ENCODE peak calls at places on chromosome 20, in nine cellular contexts. One of them, this sample, is unnamed.

GRCh38 chr20:38195041-38195504 is 30.0 kb upstream of the TGM2 start:
- DNase-seq in astrocyte of the cerebellum: no peak
- DNase-seq in ovary: no peak
- DNase-seq in fibroblast of lung: no peak
- DNase-seq in endothelial cell of umbilical vein: no peak
- DNase-seq in neural crest cell: no peak
- DNase-seq in body of pancreas: no peak
- DNase-seq in heart left ventricle: no peak
- DNase-seq in cardiac fibroblast: no peak
- DNase-seq in this sample: no peak

GRCh38 chr20:16095241-16095640 is 478.0 kb downstream of the KIF16B start:
- DNase-seq in astrocyte of the cerebellum: no peak
- DNase-seq in ovary: peak
- DNase-seq in fibroblast of lung: no peak
- DNase-seq in endothelial cell of umbilical vein: no peak
- DNase-seq in neural crest cell: no peak
- DNase-seq in body of pancreas: peak
- DNase-seq in heart left ventricle: no peak
- DNase-seq in cardiac fibroblast: no peak
- DNase-seq in this sample: no peak

GRCh38 chr20:25277941-25278521 is 30.1 kb downstream of the PYGB start:
- DNase-seq in astrocyte of the cerebellum: no peak
- DNase-seq in ovary: peak
- DNase-seq in fibroblast of lung: no peak
- DNase-seq in endothelial cell of umbilical vein: no peak
- DNase-seq in neural crest cell: no peak
- DNase-seq in body of pancreas: peak
- DNase-seq in heart left ventricle: peak
- DNase-seq in cardiac fibroblast: no peak
- DNase-seq in this sample: no peak

GRCh38 chr20:45963059-45964011 is 8.7 kb downstream of the ZNF335 start:
- DNase-seq in astrocyte of the cerebellum: peak
- DNase-seq in ovary: peak
- DNase-seq in fibroblast of lung: peak
- DNase-seq in endothelial cell of umbilical vein: peak
- DNase-seq in neural crest cell: no peak
- DNase-seq in body of pancreas: peak
- DNase-seq in heart left ventricle: no peak
- DNase-seq in cardiac fibroblast: peak
- DNase-seq in this sample: peak

GRCh38 chr20:21528870-21529269 is 15.0 kb upstream of the NKX2-2 start:
- DNase-seq in astrocyte of the cerebellum: no peak
- DNase-seq in ovary: no peak
- DNase-seq in fibroblast of lung: no peak
- DNase-seq in endothelial cell of umbilical vein: no peak
- DNase-seq in neural crest cell: no peak
- DNase-seq in body of pancreas: no peak
- DNase-seq in heart left ventricle: no peak
- DNase-seq in cardiac fibroblast: no peak
- DNase-seq in this sample: no peak

GRCh38 chr20:58349586-58349985 is 39.4 kb upstream of the VAPB start:
- DNase-seq in astrocyte of the cerebellum: peak
- DNase-seq in ovary: no peak
- DNase-seq in fibroblast of lung: peak
- DNase-seq in endothelial cell of umbilical vein: no peak
- DNase-seq in neural crest cell: no peak
- DNase-seq in body of pancreas: no peak
- DNase-seq in heart left ventricle: no peak
- DNase-seq in cardiac fibroblast: peak
- DNase-seq in this sample: peak

GRCh38 chr20:64111841-64112641 is 4.7 kb upstream of the NPBWR2 start:
- DNase-seq in astrocyte of the cerebellum: no peak
- DNase-seq in ovary: peak
- DNase-seq in fibroblast of lung: no peak
- DNase-seq in endothelial cell of umbilical vein: no peak
- DNase-seq in neural crest cell: no peak
- DNase-seq in body of pancreas: no peak
- DNase-seq in heart left ventricle: peak
- DNase-seq in cardiac fibroblast: no peak
- DNase-seq in this sample: no peak

GRCh38 chr20:10239954-10240353 is 21.3 kb downstream of the SNAP25 start:
- DNase-seq in astrocyte of the cerebellum: no peak
- DNase-seq in ovary: no peak
- DNase-seq in fibroblast of lung: no peak
- DNase-seq in endothelial cell of umbilical vein: peak
- DNase-seq in neural crest cell: no peak
- DNase-seq in body of pancreas: peak
- DNase-seq in heart left ventricle: no peak
- DNase-seq in cardiac fibroblast: peak
- DNase-seq in this sample: peak

GRCh38 chr20:60268502-60268901 is 310.3 kb downstream of the CDH26 start:
- DNase-seq in astrocyte of the cerebellum: no peak
- DNase-seq in ovary: no peak
- DNase-seq in fibroblast of lung: no peak
- DNase-seq in endothelial cell of umbilical vein: no peak
- DNase-seq in neural crest cell: no peak
- DNase-seq in body of pancreas: no peak
- DNase-seq in heart left ventricle: no peak
- DNase-seq in cardiac fibroblast: no peak
- DNase-seq in this sample: no peak

GRCh38 chr20:49979030-49979832 is 3.5 kb upstream of the SNAI1 start:
- DNase-seq in astrocyte of the cerebellum: no peak
- DNase-seq in ovary: peak
- DNase-seq in fibroblast of lung: peak
- DNase-seq in endothelial cell of umbilical vein: peak
- DNase-seq in neural crest cell: peak
- DNase-seq in body of pancreas: peak
- DNase-seq in heart left ventricle: peak
- DNase-seq in cardiac fibroblast: no peak
- DNase-seq in this sample: peak

DNA sequence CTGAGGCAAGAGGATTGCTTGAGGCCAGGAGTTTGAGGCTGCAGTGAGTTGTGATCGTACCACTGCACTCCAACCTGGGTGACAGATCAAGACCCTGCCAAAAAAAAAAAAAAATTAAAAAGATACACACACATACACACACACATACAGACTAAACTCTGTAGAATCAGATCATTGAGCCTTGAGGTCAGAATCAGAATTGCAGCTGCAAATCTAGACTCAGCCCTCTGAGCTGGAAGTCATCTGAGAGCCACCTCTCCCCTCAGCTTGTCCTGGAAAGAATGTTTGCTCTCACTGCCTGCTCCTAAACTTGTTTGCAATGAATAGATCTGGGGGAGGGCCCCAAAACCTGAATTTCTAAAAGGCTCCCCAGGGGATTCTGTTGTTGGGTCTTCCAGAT is 41.4 kb upstream of the ANGPT4 start:
- DNase-seq in astrocyte of the cerebellum: no peak
- DNase-seq in ovary: no peak
- DNase-seq in fibroblast of lung: no peak
- DNase-seq in endothelial cell of umbilical vein: no peak
- DNase-seq in neural crest cell: no peak
- DNase-seq in body of pancreas: no peak
- DNase-seq in heart left ventricle: no peak
- DNase-seq in cardiac fibroblast: peak
- DNase-seq in this sample: no peak
- TF ChIP-seq CTCF in astrocyte of the cerebellum: peak
- TF ChIP-seq CTCF in ovary: no peak
- TF ChIP-seq CTCF in fibroblast of lung: no peak
- TF ChIP-seq CTCF in endothelial cell of umbilical vein: no peak
- TF ChIP-seq CTCF in neural crest cell: peak
- TF ChIP-seq CTCF in body of pancreas: no peak
- TF ChIP-seq CTCF in heart left ventricle: no peak
- TF ChIP-seq CTCF in cardiac fibroblast: peak
- TF ChIP-seq CTCF in this sample: peak

DNA sequence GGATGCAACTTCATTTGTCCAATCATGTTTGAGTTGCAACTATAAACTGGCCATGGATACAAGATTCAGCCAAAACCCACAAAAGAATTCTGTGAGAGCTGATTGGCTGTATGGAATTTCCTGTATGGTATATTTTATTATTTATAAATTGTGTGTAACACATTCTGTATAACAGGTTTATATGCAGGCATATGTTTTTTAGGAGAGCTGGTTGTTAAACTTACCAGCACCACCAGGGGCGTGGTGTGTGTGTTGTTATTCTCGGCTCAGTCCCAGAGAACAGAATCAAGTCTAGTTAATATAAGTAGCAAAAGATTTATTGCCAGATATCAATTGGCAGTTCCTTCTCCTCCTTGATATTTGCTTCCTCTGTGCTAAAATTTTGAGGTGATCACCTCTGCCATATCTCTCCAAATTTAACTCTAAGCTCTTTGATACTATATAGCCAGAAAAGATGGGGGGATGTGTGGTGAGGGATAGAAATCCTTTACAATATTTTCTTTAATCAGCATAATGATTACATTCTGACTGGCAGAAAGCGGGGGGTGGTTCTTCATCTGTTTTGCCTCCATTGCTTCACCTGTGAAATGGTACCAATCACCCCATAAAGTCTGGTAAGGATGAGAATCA is 22.9 kb downstream of the CNBD2 start:
- DNase-seq in astrocyte of the cerebellum: peak
- DNase-seq in ovary: no peak
- DNase-seq in fibroblast of lung: peak
- DNase-seq in endothelial cell of umbilical vein: peak
- DNase-seq in neural crest cell: no peak
- DNase-seq in body of pancreas: peak
- DNase-seq in heart left ventricle: no peak
- DNase-seq in cardiac fibroblast: peak
- DNase-seq in this sample: peak
- TF ChIP-seq CTCF in astrocyte of the cerebellum: peak
- TF ChIP-seq CTCF in ovary: no peak
- TF ChIP-seq CTCF in fibroblast of lung: peak
- TF ChIP-seq CTCF in endothelial cell of umbilical vein: peak
- TF ChIP-seq CTCF in neural crest cell: peak
- TF ChIP-seq CTCF in body of pancreas: peak
- TF ChIP-seq CTCF in heart left ventricle: peak
- TF ChIP-seq CTCF in cardiac fibroblast: peak
- TF ChIP-seq CTCF in this sample: peak

DNA sequence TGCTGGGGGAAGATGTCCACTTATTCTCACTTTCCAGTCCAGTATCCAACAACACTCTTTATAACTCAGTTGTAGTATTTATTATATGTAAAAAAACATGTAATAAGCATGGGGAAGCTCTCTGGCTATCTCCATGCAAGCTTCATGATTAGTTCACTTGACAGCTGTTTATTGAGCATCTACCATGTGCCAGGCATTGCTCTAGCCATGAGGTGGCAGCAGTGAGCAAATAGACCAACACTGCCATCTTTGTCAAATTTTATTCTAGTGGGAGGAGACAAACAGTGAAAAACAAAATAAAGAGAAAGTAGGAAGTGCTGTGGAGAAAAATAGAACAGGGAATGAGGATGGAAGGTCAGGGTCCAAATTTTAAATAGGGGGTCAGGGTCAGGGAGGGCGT is 131.8 kb downstream of the CFAP61 start:
- DNase-seq in astrocyte of the cerebellum: no peak
- DNase-seq in ovary: no peak
- DNase-seq in fibroblast of lung: no peak
- DNase-seq in endothelial cell of umbilical vein: no peak
- DNase-seq in neural crest cell: no peak
- DNase-seq in body of pancreas: no peak
- DNase-seq in heart left ventricle: no peak
- DNase-seq in cardiac fibroblast: no peak
- DNase-seq in this sample: peak
- TF ChIP-seq CTCF in astrocyte of the cerebellum: peak
- TF ChIP-seq CTCF in ovary: no peak
- TF ChIP-seq CTCF in fibroblast of lung: peak
- TF ChIP-seq CTCF in endothelial cell of umbilical vein: peak
- TF ChIP-seq CTCF in neural crest cell: peak
- TF ChIP-seq CTCF in body of pancreas: no peak
- TF ChIP-seq CTCF in heart left ventricle: peak
- TF ChIP-seq CTCF in cardiac fibroblast: peak
- TF ChIP-seq CTCF in this sample: peak

GRCh38 chr20:8388707-8389106 is 256.6 kb downstream of the PLCB1 start:
- DNase-seq in astrocyte of the cerebellum: peak
- DNase-seq in ovary: no peak
- DNase-seq in fibroblast of lung: peak
- DNase-seq in endothelial cell of umbilical vein: no peak
- DNase-seq in neural crest cell: no peak
- DNase-seq in body of pancreas: no peak
- DNase-seq in heart left ventricle: no peak
- DNase-seq in cardiac fibroblast: peak
- DNase-seq in this sample: no peak

GRCh38 chr20:8386991-8387390 is 254.9 kb downstream of the PLCB1 start:
- DNase-seq in astrocyte of the cerebellum: no peak
- DNase-seq in ovary: no peak
- DNase-seq in fibroblast of lung: no peak
- DNase-seq in endothelial cell of umbilical vein: no peak
- DNase-seq in neural crest cell: no peak
- DNase-seq in body of pancreas: peak
- DNase-seq in heart left ventricle: no peak
- DNase-seq in cardiac fibroblast: no peak
- DNase-seq in this sample: no peak

GRCh38 chr20:8388146-8388545 is 256.1 kb downstream of the PLCB1 start:
- DNase-seq in astrocyte of the cerebellum: peak
- DNase-seq in ovary: no peak
- DNase-seq in fibroblast of lung: peak
- DNase-seq in endothelial cell of umbilical vein: peak
- DNase-seq in neural crest cell: no peak
- DNase-seq in body of pancreas: no peak
- DNase-seq in heart left ventricle: no peak
- DNase-seq in cardiac fibroblast: peak
- DNase-seq in this sample: peak

GRCh38 chr20:8390500-8390899 is 258.4 kb downstream of the PLCB1 start:
- DNase-seq in astrocyte of the cerebellum: no peak
- DNase-seq in ovary: no peak
- DNase-seq in fibroblast of lung: no peak
- DNase-seq in endothelial cell of umbilical vein: no peak
- DNase-seq in neural crest cell: no peak
- DNase-seq in body of pancreas: no peak
- DNase-seq in heart left ventricle: no peak
- DNase-seq in cardiac fibroblast: no peak
- DNase-seq in this sample: no peak

DNA sequence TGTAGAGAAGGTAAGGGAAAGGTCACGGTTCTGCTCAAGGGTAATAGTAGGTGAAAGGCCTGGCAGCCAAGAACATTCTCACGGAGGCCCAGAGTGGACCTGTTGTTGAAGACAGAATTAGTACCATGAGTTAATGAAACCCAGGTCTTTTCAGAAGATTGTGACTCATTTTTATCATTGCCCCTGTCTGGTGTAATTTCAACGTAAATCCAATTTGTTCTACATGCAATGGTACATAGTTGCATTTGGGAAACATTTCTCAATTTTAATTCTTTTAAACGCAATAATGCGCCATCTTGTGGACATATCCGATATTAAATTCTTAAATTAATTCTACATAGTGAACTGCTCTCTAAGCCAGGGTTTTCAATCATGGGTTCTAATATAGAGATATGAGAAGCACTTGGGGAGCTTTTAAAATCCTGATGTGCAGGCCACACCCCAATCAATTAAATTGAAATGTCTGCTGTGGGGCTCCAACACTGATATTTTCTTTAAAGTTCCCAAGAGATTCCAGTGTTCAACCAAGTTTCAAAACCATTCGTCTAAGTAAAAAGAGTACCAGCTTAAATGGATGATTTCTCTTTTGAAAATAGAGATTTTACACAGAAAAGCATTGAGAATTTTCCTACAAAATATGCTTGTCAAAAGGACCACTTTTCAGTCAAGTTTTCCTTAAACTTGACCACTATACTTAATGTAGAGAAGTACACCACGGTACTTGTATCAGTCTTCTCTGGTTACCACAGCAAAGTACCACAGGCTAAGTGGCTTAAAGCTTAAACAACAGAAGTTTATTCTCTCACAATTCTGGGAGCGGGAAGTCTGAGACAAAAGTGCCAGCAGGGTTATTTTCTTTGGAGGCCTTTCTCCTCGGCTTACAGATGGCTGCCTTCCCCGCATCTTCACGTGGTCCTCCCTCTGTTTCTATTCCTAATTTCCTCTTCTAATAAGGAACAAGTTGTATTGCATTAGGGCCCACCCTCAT is 257.6 kb downstream of the PLCB1 start:
- DNase-seq in astrocyte of the cerebellum: peak
- DNase-seq in ovary: no peak
- DNase-seq in fibroblast of lung: peak
- DNase-seq in endothelial cell of umbilical vein: peak
- DNase-seq in neural crest cell: no peak
- DNase-seq in body of pancreas: peak
- DNase-seq in heart left ventricle: no peak
- DNase-seq in cardiac fibroblast: peak
- DNase-seq in this sample: peak
- TF ChIP-seq CTCF in astrocyte of the cerebellum: no peak
- TF ChIP-seq CTCF in ovary: peak
- TF ChIP-seq CTCF in fibroblast of lung: peak
- TF ChIP-seq CTCF in endothelial cell of umbilical vein: peak
- TF ChIP-seq CTCF in neural crest cell: peak
- TF ChIP-seq CTCF in body of pancreas: peak
- TF ChIP-seq CTCF in heart left ventricle: peak
- TF ChIP-seq CTCF in cardiac fibroblast: peak
- TF ChIP-seq CTCF in this sample: peak